ENCODE peak calls at places on chromosomes 4 and X, in five cellular contexts. E is A549, W is IMR-90, L is K562, X is GM12878. M is an unnamed sample. For H3K4me1, the result is how much of the 10 kb centered on the place peaks cover.

GRCh38 chrX:127947450-127947849 is 104.8 kb downstream of the ACTRT1 start:
- DNase-seq in E (no peak), W (no peak), L (no peak), X (no peak), M (no peak)

GRCh38 chr4:123599920-123600394 is 203.4 kb downstream of the SPRY1 start:
- DNase-seq in E (no peak), W (peak), L (peak), X (peak), M (peak)

GRCh38 chr4:127484101-127484500 is 148.7 kb upstream of the INTU start:
- DNase-seq in E (no peak), W (no peak), L (no peak), X (no peak), M (no peak)

GRCh38 chr4:119286377-119287002 is 35.4 kb downstream of the FABP2 start:
- DNase-seq in E (no peak), W (peak), L (no peak), X (no peak), M (peak)

GRCh38 chr4:26830016-26830415 is 30.6 kb upstream of the STIM2 start:
- DNase-seq in E (no peak), W (no peak), L (no peak), X (no peak), M (no peak)

GRCh38 chr4:84529169-84529751 is 30.2 kb upstream of the NKX6-1 start:
- DNase-seq in E (peak), W (peak), L (peak), X (no peak), M (peak)

GRCh38 chr4:11182586-11183357 is 245.9 kb downstream of the HS3ST1 start:
- DNase-seq in E (no peak), W (peak), L (no peak), X (no peak), M (no peak)

GRCh38 chrX:40684092-40684491 is 36.7 kb upstream of the CXorf38 start:
- DNase-seq in E (no peak), W (no peak), L (no peak), X (no peak), M (no peak)

GRCh38 chr4:118745357-118745756 is 60.2 kb downstream of the METTL14 start:
- DNase-seq in E (no peak), W (no peak), L (no peak), X (no peak), M (no peak)

GRCh38 chr4:95505801-95506200 is 43.0 kb downstream of the UNC5C start:
- DNase-seq in E (no peak), W (no peak), L (no peak), X (no peak), M (no peak)

GRCh38 chr4:138428611-138429010 is 186.5 kb upstream of the SLC7A11 start:
- DNase-seq in E (no peak), W (no peak), L (no peak), X (no peak), M (no peak)

GRCh38 chr4:13464543-13464942 is 19.6 kb downstream of the RAB28 start:
- DNase-seq in E (no peak), W (no peak), L (no peak), X (no peak), M (no peak)

GRCh38 chr4:53507671-53508286 is 83.5 kb downstream of the LNX1 start:
- DNase-seq in E (no peak), W (peak), L (peak), X (no peak), M (no peak)

DNA sequence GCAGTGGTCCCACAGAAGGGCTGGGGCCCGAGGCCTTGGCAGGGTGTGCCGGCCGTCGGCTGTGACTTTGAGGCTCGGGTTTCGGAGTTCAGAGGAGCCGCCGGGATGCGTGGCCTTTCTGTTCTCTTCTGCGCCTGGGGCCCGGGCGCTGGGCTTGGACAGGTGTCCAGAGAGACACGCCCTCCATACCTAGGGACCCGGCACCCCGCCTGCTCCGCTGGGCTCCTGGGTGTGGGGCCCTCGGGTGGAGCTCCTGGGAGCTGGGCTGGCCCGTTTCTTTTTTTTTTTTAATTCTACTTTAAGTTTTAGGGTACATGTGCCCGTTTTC is 11.3 kb downstream of the FGFRL1 start:
- DNase-seq in E (no peak), W (no peak), L (no peak), X (no peak), M (no peak)
- H3K4me1 ChIP-seq in E (under half), W (under half), L (half or more), X (under half), M (under half)

DNA sequence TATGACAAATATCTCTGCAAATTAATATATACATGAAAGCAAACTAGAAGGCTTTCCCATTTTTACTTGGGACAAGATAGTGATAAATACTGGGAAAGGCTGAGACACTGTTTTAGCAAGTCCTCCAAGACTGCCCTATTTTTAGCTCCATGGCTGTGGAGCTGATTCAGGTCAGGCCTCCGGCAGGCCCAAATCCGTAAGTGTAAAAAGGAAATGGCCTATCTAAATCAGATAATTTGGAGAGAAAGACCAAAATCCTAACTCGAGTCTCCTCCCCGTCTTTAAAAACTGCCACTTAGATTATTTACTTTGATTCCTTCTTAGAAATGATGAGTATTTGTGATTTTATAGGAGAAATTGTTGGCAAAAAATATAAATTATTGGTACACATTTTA is 2.9 kb downstream of the OTUD4 start:
- DNase-seq in E (no peak), W (peak), L (no peak), X (no peak), M (no peak)
- TF ChIP-seq RCOR1 in E (no peak), W (no peak), L (no peak), X (no peak), M (no peak)

DNA sequence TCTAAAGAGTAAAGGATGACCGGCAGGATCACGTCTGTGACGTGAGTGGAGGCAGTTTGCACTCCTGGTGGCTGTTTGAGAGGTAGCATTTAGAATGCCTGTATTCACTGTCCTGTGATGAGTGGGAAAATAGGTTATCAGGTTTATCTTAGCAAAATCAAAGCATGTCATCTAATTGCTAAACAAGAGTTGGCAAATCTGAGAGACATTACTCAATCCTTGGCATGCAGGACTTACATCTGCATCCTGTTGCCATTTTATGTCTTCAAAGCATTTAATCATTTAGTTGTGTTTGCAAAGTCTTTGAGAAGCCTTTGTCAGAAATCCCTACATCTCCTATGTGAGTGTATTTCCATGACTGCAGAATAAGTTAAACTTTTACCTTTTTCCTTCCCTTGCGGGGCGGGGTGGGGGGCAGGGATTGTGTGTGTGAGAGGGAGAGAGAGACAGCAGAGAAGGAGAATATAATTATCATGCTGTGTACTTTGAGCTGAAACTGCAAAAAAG is 41.4 kb upstream of the MSANTD1 start:
- DNase-seq in E (no peak), W (peak), L (no peak), X (no peak), M (peak)
- TF ChIP-seq RFX5 in E (no peak), W (no peak), L (no peak), X (no peak), M (no peak)

DNA sequence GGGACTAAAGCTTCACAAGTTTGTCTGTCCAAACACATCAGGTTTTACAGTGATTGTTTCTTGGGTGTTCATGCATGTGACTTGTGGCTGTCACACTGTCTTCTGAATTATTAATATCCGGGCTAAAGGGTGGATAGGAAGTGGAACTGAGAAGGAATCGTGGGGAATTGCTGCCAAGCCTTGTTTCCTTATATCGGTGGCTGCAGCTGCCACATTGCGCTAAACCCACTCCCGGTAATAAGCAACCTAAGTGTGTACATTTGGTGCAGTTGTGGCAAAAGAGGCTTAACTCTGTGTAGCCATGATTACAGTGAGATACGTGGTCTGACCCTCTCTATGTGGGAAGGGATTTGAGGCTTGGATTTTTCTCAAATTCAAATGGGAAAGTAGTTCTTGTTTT is 30.7 kb downstream of the SEPTIN11 start:
- DNase-seq in E (no peak), W (no peak), L (no peak), X (no peak), M (no peak)
- H3K4me1 ChIP-seq in E (under half), W (under half), L (under half), X (under half), M (under half)

DNA sequence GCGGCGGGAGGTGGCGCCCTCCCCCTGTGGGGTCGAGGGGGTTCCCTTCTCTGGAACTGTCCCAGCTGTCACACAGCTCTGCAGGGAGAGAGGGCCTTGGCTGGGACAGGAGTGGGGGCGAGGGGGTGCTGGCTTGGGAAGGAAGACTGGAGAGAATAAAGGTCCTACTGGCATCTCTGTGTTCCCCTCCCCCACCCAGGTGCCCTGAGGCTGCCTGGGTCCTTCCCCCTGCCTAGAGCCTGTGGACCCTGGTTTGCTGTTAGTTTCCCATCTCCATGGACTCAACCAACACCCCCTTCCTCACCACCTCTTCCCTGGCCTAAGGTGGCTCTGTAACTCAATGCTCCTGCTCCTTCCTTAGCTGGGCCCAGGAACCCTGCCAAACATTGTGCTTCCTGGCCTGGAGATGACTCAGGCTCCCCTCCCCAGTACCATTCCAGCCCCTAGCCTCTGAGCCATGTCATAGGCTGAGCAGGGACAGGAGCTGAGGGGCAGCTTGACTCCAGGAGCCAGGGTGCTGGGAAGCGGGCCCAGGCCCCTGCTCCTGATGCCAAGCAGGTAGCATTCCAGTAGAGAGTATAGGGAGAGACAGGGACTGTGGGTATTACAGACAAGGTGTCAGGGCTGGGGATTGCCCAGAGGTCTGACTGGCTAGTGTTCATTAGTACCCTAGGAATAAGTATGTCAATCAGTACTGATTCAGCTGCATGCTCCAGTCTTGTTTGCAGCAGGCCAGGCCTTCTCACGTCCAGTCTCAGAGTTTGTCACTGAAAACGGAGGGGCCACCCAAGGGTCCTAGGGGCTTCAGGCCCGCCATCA is 100.7 kb downstream of the EFNB1 start:
- DNase-seq in E (no peak), W (peak), L (no peak), X (no peak), M (no peak)
- TF ChIP-seq RCOR1 in E (no peak), W (no peak), L (no peak), X (no peak), M (no peak)

GRCh38 chrX:123962006-123962485 is 540 bp downstream of the STAG2 start:
- DNase-seq in E (peak), W (no peak), L (no peak), X (no peak), M (no peak)

GRCh38 chrX:123961268-123962005 is at the start of gene STAG2:
- DNase-seq in E (peak), W (peak), L (peak), X (peak), M (peak)

GRCh38 chrX:123960956-123961267 is 594 bp upstream of the STAG2 start:
- DNase-seq in E (no peak), W (no peak), L (no peak), X (no peak), M (no peak)

GRCh38 chrX:123962794-123963373 is 1.4 kb downstream of the STAG2 start:
- DNase-seq in E (peak), W (peak), L (peak), X (peak), M (peak)

DNA sequence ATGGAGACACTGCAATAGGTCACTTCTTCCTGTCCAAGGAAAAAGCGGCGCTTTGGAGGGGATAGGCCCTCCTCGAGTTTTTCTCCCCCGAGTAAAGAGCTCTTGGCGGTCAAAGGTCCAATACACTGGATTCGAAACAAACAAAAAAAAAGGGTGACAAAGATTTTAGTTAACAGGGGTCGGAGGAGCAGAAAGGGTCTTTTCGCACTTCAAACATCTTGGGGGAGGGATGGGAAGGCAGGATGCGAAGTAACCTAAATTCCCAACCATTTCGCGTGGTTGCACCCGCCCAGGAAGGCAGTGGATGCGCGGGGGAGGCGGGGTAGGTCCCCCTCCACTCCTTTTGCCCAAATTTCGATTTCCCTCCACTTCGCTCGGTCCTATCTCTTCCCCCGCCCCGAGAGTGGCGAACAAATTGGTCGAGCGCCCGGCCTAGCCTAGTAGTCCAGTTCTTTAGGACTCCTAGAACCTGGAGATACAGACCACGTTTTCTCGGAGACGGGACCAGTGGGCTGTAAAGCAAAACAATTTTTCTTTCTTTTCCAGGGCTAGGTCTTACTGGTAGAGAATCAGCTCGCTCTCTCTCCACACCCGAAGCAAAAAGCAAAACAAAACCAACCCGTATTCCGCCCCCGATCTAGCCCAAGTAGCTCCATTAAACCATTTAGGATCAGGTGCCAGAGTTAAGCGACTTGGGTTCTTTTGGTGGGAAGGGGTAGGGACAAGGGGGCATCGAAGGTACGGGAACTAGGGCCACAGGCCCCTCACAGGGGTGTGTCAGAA is 2.0 kb upstream of the STAG2 start:
- DNase-seq in E (peak), W (no peak), L (peak), X (no peak), M (peak)
- TF ChIP-seq RFX5 in E (no peak), W (no peak), L (no peak), X (no peak), M (no peak)

DNA sequence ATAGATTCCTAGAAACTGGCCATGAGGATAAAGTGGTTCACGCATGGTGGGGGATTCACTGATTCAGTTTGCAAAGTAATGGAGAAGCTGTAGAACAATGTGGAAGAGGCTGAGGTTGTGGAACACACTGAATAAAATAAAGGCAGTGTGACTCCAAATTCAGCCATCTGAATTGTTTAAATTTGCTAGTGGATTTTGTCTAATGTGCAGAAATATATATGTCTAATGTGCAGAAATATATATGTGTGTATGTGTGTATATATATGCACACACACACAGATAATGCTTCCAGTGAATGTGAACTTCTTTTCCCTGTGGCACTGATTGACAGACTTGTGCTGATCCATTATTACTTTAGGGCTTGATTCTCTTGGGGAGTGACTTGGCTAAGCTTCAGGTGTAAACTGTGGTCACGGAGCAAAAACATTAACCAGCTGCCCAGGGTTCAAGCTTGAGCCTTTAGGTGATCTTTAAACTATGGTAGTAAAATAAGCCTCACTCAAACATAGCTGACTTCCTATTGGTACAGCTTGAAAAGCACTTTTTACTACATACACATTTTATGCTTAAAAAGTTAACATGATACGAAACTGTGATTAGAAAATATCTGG is 3.5 kb downstream of the STBD1 start:
- DNase-seq in E (no peak), W (no peak), L (no peak), X (no peak), M (no peak)
- H3K4me1 ChIP-seq in E (under half), W (under half), L (under half), X (under half), M (under half)

GRCh38 chr4:111959202-111959601 is 186.1 kb upstream of the FAM241A start:
- DNase-seq in E (peak), W (peak), L (no peak), X (no peak), M (no peak)
- TF ChIP-seq RCOR1 in E (no peak), W (no peak), L (no peak), X (no peak), M (no peak)

M was measured in SK-N-SH.